ENCODE peak calls at places on chromosome 11, in six cellular contexts. One of them, this sample, is unnamed.

GRCh38 chr11:71947498-71947897 is 18.7 kb downstream of the RNF121 start:
- DNase-seq in hepatic stellate cell: no peak
- DNase-seq in osteocyte: no peak
- DNase-seq in effector CD4-positive, alpha-beta T cell: no peak
- DNase-seq in GDM1: no peak
- DNase-seq in cardiac muscle cell: no peak
- DNase-seq in this sample: no peak

GRCh38 chr11:61930936-61931335 is 13.6 kb upstream of the RAB3IL1 start:
- DNase-seq in cardiac muscle cell: no peak
- DNase-seq in hepatic stellate cell: no peak
- DNase-seq in GDM1: no peak
- DNase-seq in effector CD4-positive, alpha-beta T cell: no peak
- DNase-seq in osteocyte: peak; percentile 13
- DNase-seq in this sample: no peak

GRCh38 chr11:94563848-94564442 is 3.2 kb upstream of the PIWIL4 start:
- DNase-seq in effector CD4-positive, alpha-beta T cell: no peak
- DNase-seq in osteocyte: no peak
- DNase-seq in GDM1: no peak
- DNase-seq in hepatic stellate cell: no peak
- DNase-seq in cardiac muscle cell: no peak
- DNase-seq in this sample: no peak

GRCh38 chr11:63132985-63133775 is 10.8 kb downstream of the SLC22A24 start:
- DNase-seq in osteocyte: no peak
- DNase-seq in effector CD4-positive, alpha-beta T cell: no peak
- DNase-seq in hepatic stellate cell: no peak
- DNase-seq in cardiac muscle cell: no peak
- DNase-seq in GDM1: no peak
- DNase-seq in this sample: no peak

GRCh38 chr11:113835306-113835705 is 40.1 kb downstream of the USP28 start:
- DNase-seq in effector CD4-positive, alpha-beta T cell: no peak
- DNase-seq in osteocyte: no peak
- DNase-seq in GDM1: no peak
- DNase-seq in hepatic stellate cell: no peak
- DNase-seq in cardiac muscle cell: no peak
- DNase-seq in this sample: no peak

GRCh38 chr11:65133724-65134123 is 595 bp downstream of the SYVN1 start:
- DNase-seq in effector CD4-positive, alpha-beta T cell: no peak
- DNase-seq in GDM1: no peak
- DNase-seq in osteocyte: no peak
- DNase-seq in hepatic stellate cell: no peak
- DNase-seq in cardiac muscle cell: peak; percentile 54
- DNase-seq in this sample: peak; percentile 21

GRCh38 chr11:128860571-128861361 is 6.3 kb downstream of the KCNJ1 start:
- DNase-seq in hepatic stellate cell: no peak
- DNase-seq in GDM1: no peak
- DNase-seq in effector CD4-positive, alpha-beta T cell: no peak
- DNase-seq in cardiac muscle cell: no peak
- DNase-seq in osteocyte: no peak
- DNase-seq in this sample: peak; percentile 81

GRCh38 chr11:124745835-124746620 is 6.0 kb downstream of the VSIG2 start:
- DNase-seq in osteocyte: no peak
- DNase-seq in cardiac muscle cell: no peak
- DNase-seq in effector CD4-positive, alpha-beta T cell: no peak
- DNase-seq in GDM1: no peak
- DNase-seq in hepatic stellate cell: no peak
- DNase-seq in this sample: no peak

GRCh38 chr11:27933992-27934829 is 173.7 kb downstream of the KIF18A start:
- DNase-seq in cardiac muscle cell: peak; percentile 62
- DNase-seq in osteocyte: no peak
- DNase-seq in GDM1: no peak
- DNase-seq in effector CD4-positive, alpha-beta T cell: no peak
- DNase-seq in hepatic stellate cell: peak; percentile 49
- DNase-seq in this sample: peak; percentile 99

GRCh38 chr11:100719809-100720221 is 32.7 kb downstream of the ARHGAP42 start:
- DNase-seq in osteocyte: no peak
- DNase-seq in hepatic stellate cell: peak; percentile 78
- DNase-seq in cardiac muscle cell: peak; percentile 92
- DNase-seq in GDM1: no peak
- DNase-seq in effector CD4-positive, alpha-beta T cell: no peak
- DNase-seq in this sample: peak; percentile 63

GRCh38 chr11:64232182-64233018 is 2.0 kb upstream of the VEGFB start:
- DNase-seq in GDM1: no peak
- DNase-seq in osteocyte: no peak
- DNase-seq in cardiac muscle cell: no peak
- DNase-seq in hepatic stellate cell: no peak
- DNase-seq in effector CD4-positive, alpha-beta T cell: no peak
- DNase-seq in this sample: no peak

GRCh38 chr11:69535928-69536327 is 54.5 kb downstream of the LINC01488 start:
- DNase-seq in GDM1: no peak
- DNase-seq in osteocyte: no peak
- DNase-seq in effector CD4-positive, alpha-beta T cell: no peak
- DNase-seq in cardiac muscle cell: no peak
- DNase-seq in hepatic stellate cell: no peak
- DNase-seq in this sample: no peak

GRCh38 chr11:128181090-128181485 is 406.3 kb downstream of the ETS1 start:
- DNase-seq in osteocyte: no peak
- DNase-seq in cardiac muscle cell: peak; percentile 93
- DNase-seq in GDM1: no peak
- DNase-seq in effector CD4-positive, alpha-beta T cell: no peak
- DNase-seq in hepatic stellate cell: no peak
- DNase-seq in this sample: no peak

GRCh38 chr11:20620988-20621387 is 21.6 kb downstream of the SLC6A5 start:
- DNase-seq in effector CD4-positive, alpha-beta T cell: no peak
- DNase-seq in cardiac muscle cell: no peak
- DNase-seq in GDM1: no peak
- DNase-seq in osteocyte: no peak
- DNase-seq in hepatic stellate cell: no peak
- DNase-seq in this sample: no peak

GRCh38 chr11:64637346-64638016 is 46.5 kb downstream of the SLC22A12 start:
- DNase-seq in effector CD4-positive, alpha-beta T cell: no peak
- DNase-seq in cardiac muscle cell: no peak
- DNase-seq in GDM1: no peak
- DNase-seq in hepatic stellate cell: no peak
- DNase-seq in osteocyte: no peak
- DNase-seq in this sample: no peak

GRCh38 chr11:1516273-1517067 is 29.9 kb upstream of the MOB2 start:
- DNase-seq in effector CD4-positive, alpha-beta T cell: no peak
- DNase-seq in osteocyte: no peak
- DNase-seq in hepatic stellate cell: peak; percentile 71
- DNase-seq in cardiac muscle cell: no peak
- DNase-seq in GDM1: no peak
- DNase-seq in this sample: peak; percentile 83

GRCh38 chr11:115941044-115941443 is 436.8 kb upstream of the CADM1 start:
- DNase-seq in osteocyte: no peak
- DNase-seq in cardiac muscle cell: no peak
- DNase-seq in hepatic stellate cell: no peak
- DNase-seq in effector CD4-positive, alpha-beta T cell: no peak
- DNase-seq in GDM1: no peak
- DNase-seq in this sample: no peak

GRCh38 chr11:20479399-20479974 is 92.0 kb downstream of the PRMT3 start:
- DNase-seq in osteocyte: no peak
- DNase-seq in GDM1: no peak
- DNase-seq in cardiac muscle cell: no peak
- DNase-seq in effector CD4-positive, alpha-beta T cell: no peak
- DNase-seq in hepatic stellate cell: no peak
- DNase-seq in this sample: no peak

GRCh38 chr11:130904380-130904779 is 11.9 kb downstream of the SNX19 start:
- DNase-seq in cardiac muscle cell: peak; percentile 49
- DNase-seq in GDM1: no peak
- DNase-seq in hepatic stellate cell: peak; percentile 19
- DNase-seq in effector CD4-positive, alpha-beta T cell: no peak
- DNase-seq in osteocyte: no peak
- DNase-seq in this sample: peak; percentile 45

GRCh38 chr11:2555891-2556290 is 111.1 kb downstream of the KCNQ1 start:
- DNase-seq in GDM1: no peak
- DNase-seq in effector CD4-positive, alpha-beta T cell: no peak
- DNase-seq in cardiac muscle cell: no peak
- DNase-seq in hepatic stellate cell: no peak
- DNase-seq in osteocyte: no peak
- DNase-seq in this sample: no peak

GRCh38 chr11:86232556-86232955 is 12.0 kb upstream of the EED start:
- DNase-seq in effector CD4-positive, alpha-beta T cell: no peak
- DNase-seq in GDM1: no peak
- DNase-seq in osteocyte: no peak
- DNase-seq in cardiac muscle cell: no peak
- DNase-seq in hepatic stellate cell: no peak
- DNase-seq in this sample: no peak

GRCh38 chr11:47571895-47572294 is 6.5 kb downstream of the PTPMT1 start:
- DNase-seq in osteocyte: no peak
- DNase-seq in cardiac muscle cell: no peak
- DNase-seq in GDM1: no peak
- DNase-seq in hepatic stellate cell: peak; percentile 82
- DNase-seq in effector CD4-positive, alpha-beta T cell: no peak
- DNase-seq in this sample: peak; percentile 83

GRCh38 chr11:133531971-133532651 is at the start of gene OPCML:
- DNase-seq in GDM1: no peak
- DNase-seq in osteocyte: no peak
- DNase-seq in effector CD4-positive, alpha-beta T cell: no peak
- DNase-seq in cardiac muscle cell: no peak
- DNase-seq in hepatic stellate cell: no peak
- DNase-seq in this sample: no peak

GRCh38 chr11:20873054-20873453 is 203.7 kb downstream of the NELL1 start:
- DNase-seq in GDM1: no peak
- DNase-seq in cardiac muscle cell: peak; percentile 2
- DNase-seq in osteocyte: no peak
- DNase-seq in hepatic stellate cell: no peak
- DNase-seq in effector CD4-positive, alpha-beta T cell: no peak
- DNase-seq in this sample: peak; percentile 7

GRCh38 chr11:27873664-27874063 is 173.4 kb upstream of the BDNF start:
- DNase-seq in hepatic stellate cell: no peak
- DNase-seq in osteocyte: no peak
- DNase-seq in GDM1: no peak
- DNase-seq in effector CD4-positive, alpha-beta T cell: no peak
- DNase-seq in cardiac muscle cell: no peak
- DNase-seq in this sample: no peak

GRCh38 chr11:33444835-33445594 is 187.8 kb downstream of the HIPK3 start:
- DNase-seq in osteocyte: no peak
- DNase-seq in cardiac muscle cell: peak; percentile 9
- DNase-seq in hepatic stellate cell: no peak
- DNase-seq in effector CD4-positive, alpha-beta T cell: no peak
- DNase-seq in GDM1: no peak
- DNase-seq in this sample: peak; percentile 41

GRCh38 chr11:72832301-72833082 is 18.3 kb downstream of the ATG16L2 start:
- DNase-seq in cardiac muscle cell: no peak
- DNase-seq in effector CD4-positive, alpha-beta T cell: no peak
- DNase-seq in hepatic stellate cell: no peak
- DNase-seq in osteocyte: no peak
- DNase-seq in GDM1: no peak
- DNase-seq in this sample: no peak

GRCh38 chr11:33006010-33006409 is 9.7 kb upstream of the DEPDC7 start:
- DNase-seq in hepatic stellate cell: no peak
- DNase-seq in cardiac muscle cell: no peak
- DNase-seq in osteocyte: no peak
- DNase-seq in GDM1: no peak
- DNase-seq in effector CD4-positive, alpha-beta T cell: no peak
- DNase-seq in this sample: no peak

GRCh38 chr11:30107899-30108298 is 91.1 kb upstream of the KCNA4 start:
- DNase-seq in effector CD4-positive, alpha-beta T cell: no peak
- DNase-seq in GDM1: no peak
- DNase-seq in cardiac muscle cell: peak; percentile 85
- DNase-seq in osteocyte: no peak
- DNase-seq in hepatic stellate cell: peak; percentile 0
- DNase-seq in this sample: peak; percentile 13

GRCh38 chr11:66322732-66323427 is 6.0 kb upstream of the CD248 start:
- DNase-seq in cardiac muscle cell: peak; percentile 83
- DNase-seq in hepatic stellate cell: no peak
- DNase-seq in osteocyte: no peak
- DNase-seq in GDM1: no peak
- DNase-seq in effector CD4-positive, alpha-beta T cell: no peak
- DNase-seq in this sample: no peak

GRCh38 chr11:110952150-110952549 is 239.9 kb upstream of the ARHGAP20 start:
- DNase-seq in hepatic stellate cell: no peak
- DNase-seq in cardiac muscle cell: no peak
- DNase-seq in effector CD4-positive, alpha-beta T cell: no peak
- DNase-seq in GDM1: no peak
- DNase-seq in osteocyte: no peak
- DNase-seq in this sample: no peak

GRCh38 chr11:73760066-73760679 is 701 bp downstream of the RAB6A start:
- DNase-seq in cardiac muscle cell: peak; percentile 52
- DNase-seq in GDM1: no peak
- DNase-seq in osteocyte: no peak
- DNase-seq in effector CD4-positive, alpha-beta T cell: no peak
- DNase-seq in hepatic stellate cell: peak; percentile 57
- DNase-seq in this sample: peak; percentile 45

GRCh38 chr11:60485987-60486386 is 6.6 kb upstream of the MS4A12 start:
- DNase-seq in GDM1: no peak
- DNase-seq in cardiac muscle cell: no peak
- DNase-seq in effector CD4-positive, alpha-beta T cell: no peak
- DNase-seq in hepatic stellate cell: peak; percentile 12
- DNase-seq in osteocyte: no peak
- DNase-seq in this sample: peak; percentile 2

GRCh38 chr11:57903441-57904123 is 120.1 kb upstream of the OR9Q1 start:
- DNase-seq in cardiac muscle cell: no peak
- DNase-seq in effector CD4-positive, alpha-beta T cell: no peak
- DNase-seq in osteocyte: no peak
- DNase-seq in GDM1: no peak
- DNase-seq in hepatic stellate cell: no peak
- DNase-seq in this sample: peak; percentile 20

GRCh38 chr11:118887219-118887618 is 3.5 kb downstream of the CXCR5 start:
- DNase-seq in cardiac muscle cell: no peak
- DNase-seq in osteocyte: no peak
- DNase-seq in hepatic stellate cell: no peak
- DNase-seq in GDM1: no peak
- DNase-seq in effector CD4-positive, alpha-beta T cell: no peak
- DNase-seq in this sample: no peak

GRCh38 chr11:12167098-12167999 is 57.0 kb downstream of the MICAL2 start:
- DNase-seq in osteocyte: no peak
- DNase-seq in effector CD4-positive, alpha-beta T cell: no peak
- DNase-seq in cardiac muscle cell: peak; percentile 83
- DNase-seq in GDM1: no peak
- DNase-seq in hepatic stellate cell: no peak
- DNase-seq in this sample: peak; percentile 98